ENCODE peak calls at places on chromosomes 1 and 21, in six cellular contexts. X, Q, T, N, D and Z are unnamed samples.

GRCh38 chr21:17848228-17848627 is 29.1 kb upstream of the C21orf91 start:
- DNase-seq in T (no peak), Q (no peak), N (peak; percentile 34), X (peak; percentile 89), D (no peak), Z (peak; percentile 15)

GRCh38 chr1:39409055-39409816 is 82.2 kb upstream of the BMP8A start:
- DNase-seq in D (peak; percentile 64), X (peak; percentile 35), N (peak; percentile 54), T (no peak), Q (peak; percentile 72), Z (peak; percentile 57)

GRCh38 chr1:38804062-38804886 is 55.3 kb downstream of the RRAGC start:
- DNase-seq in N (no peak), T (no peak), D (no peak), X (no peak), Q (no peak), Z (no peak)

GRCh38 chr1:205480349-205481278 is 23.9 kb upstream of the CDK18 start:
- DNase-seq in N (no peak), T (no peak), X (no peak), D (no peak), Q (no peak), Z (no peak)

GRCh38 chr1:45840704-45841103 is 37.3 kb downstream of the MAST2 start:
- DNase-seq in N (no peak), T (no peak), X (no peak), D (no peak), Q (no peak), Z (no peak)

GRCh38 chr1:66292944-66293343 is 241.0 kb upstream of the SGIP1 start:
- DNase-seq in N (peak; percentile 26), D (no peak), X (no peak), Q (no peak), T (no peak), Z (peak; percentile 89)

GRCh38 chr1:232432313-232432712 is 197.6 kb downstream of the SIPA1L2 start:
- DNase-seq in Q (no peak), X (no peak), D (no peak), T (no peak), N (no peak), Z (no peak)

GRCh38 chr1:75345538-75346292 is 211.5 kb downstream of the LHX8 start:
- DNase-seq in D (no peak), X (peak; percentile 20), Q (no peak), T (no peak), N (no peak), Z (no peak)

GRCh38 chr1:27967106-27967883 is 7.5 kb downstream of the XKR8 start:
- DNase-seq in T (no peak), Q (no peak), N (no peak), X (no peak), D (no peak), Z (no peak)

GRCh38 chr1:172322219-172323061 is 98.0 kb upstream of the C1orf105 start:
- DNase-seq in T (peak; percentile 59), X (peak; percentile 67), D (peak; percentile 39), N (peak; percentile 73), Q (no peak), Z (no peak)

GRCh38 chr1:196734460-196734859 is 40.2 kb upstream of the CFHR3 start:
- DNase-seq in T (no peak), Q (no peak), X (no peak), N (no peak), D (no peak), Z (no peak)

GRCh38 chr1:245107776-245108114 is 47.0 kb upstream of the KIF26B start:
- DNase-seq in N (no peak), Q (no peak), T (no peak), X (no peak), D (no peak), Z (no peak)

GRCh38 chr1:3069491-3070303 is 694 bp downstream of the PRDM16 start:
- DNase-seq in T (peak; percentile 37), D (peak; percentile 59), N (peak; percentile 30), Q (peak; percentile 80), X (peak; percentile 11), Z (peak; percentile 69)

GRCh38 chr1:215652371-215652770 is 85.3 kb downstream of the KCTD3 start:
- DNase-seq in X (no peak), Q (no peak), N (no peak), T (no peak), D (no peak), Z (no peak)

GRCh38 chr1:146039844-146040194 is 18.3 kb upstream of the HJV start:
- DNase-seq in N (no peak), X (peak; percentile 6), T (no peak), Q (no peak), D (no peak), Z (no peak)

GRCh38 chr1:1601564-1602320 is 1.8 kb upstream of the FNDC10 start:
- DNase-seq in T (no peak), D (no peak), Q (no peak), N (no peak), X (no peak), Z (no peak)

GRCh38 chr1:198809247-198809646 is 170.4 kb downstream of the PTPRC start:
- DNase-seq in T (no peak), Q (no peak), N (no peak), X (no peak), D (no peak), Z (no peak)

GRCh38 chr1:100034465-100034864 is 64.7 kb downstream of the SLC35A3 start:
- DNase-seq in Q (no peak), X (no peak), N (no peak), D (no peak), T (peak; percentile 22), Z (no peak)

GRCh38 chr1:100219879-100220278 is 29.8 kb downstream of the DBT start:
- DNase-seq in D (no peak), T (no peak), X (no peak), Q (no peak), N (peak; percentile 50), Z (no peak)

GRCh38 chr1:53293123-53293522 is 34.7 kb downstream of the LRP8 start:
- DNase-seq in D (no peak), T (no peak), Q (no peak), X (no peak), N (no peak), Z (no peak)

GRCh38 chr1:64864018-64864945 is 102.1 kb downstream of the JAK1 start:
- DNase-seq in D (peak; percentile 73), Q (no peak), T (no peak), N (peak; percentile 59), X (no peak), Z (peak; percentile 27)

GRCh38 chr1:54835970-54836369 is 34.8 kb upstream of the TTC22 start:
- DNase-seq in X (no peak), D (no peak), T (no peak), Q (no peak), N (no peak), Z (no peak)

GRCh38 chr1:61004269-61005003 is 77.9 kb upstream of the NFIA start:
- DNase-seq in T (no peak), Q (no peak), N (no peak), X (peak; percentile 14), D (no peak), Z (no peak)

GRCh38 chr1:43858324-43858723 is 75.3 kb upstream of the ARTN start:
- DNase-seq in N (peak; percentile 73), D (no peak), X (peak; percentile 99), T (no peak), Q (peak; percentile 72), Z (peak; percentile 74)

GRCh38 chr1:214880956-214881355 is 201.6 kb upstream of the KCNK2 start:
- DNase-seq in N (no peak), X (no peak), T (no peak), Q (no peak), D (no peak), Z (no peak)

GRCh38 chr1:223226271-223226670 is 83.2 kb upstream of the TLR5 start:
- DNase-seq in D (no peak), T (no peak), X (no peak), Q (no peak), N (no peak), Z (no peak)

GRCh38 chr1:59971464-59971911 is 44.9 kb upstream of the CYP2J2 start:
- DNase-seq in Q (peak; percentile 75), T (peak; percentile 44), X (peak; percentile 55), N (peak; percentile 74), D (peak; percentile 71), Z (peak; percentile 83)

GRCh38 chr1:243313635-243314536 is 58.0 kb downstream of the SDCCAG8 start:
- DNase-seq in D (no peak), T (no peak), N (no peak), Q (no peak), X (no peak), Z (no peak)

GRCh38 chr1:119286587-119287181 is 81.9 kb upstream of the HAO2 start:
- DNase-seq in X (peak; percentile 51), N (peak; percentile 45), T (peak; percentile 4), D (no peak), Q (no peak), Z (peak; percentile 34)

GRCh38 chr1:162847839-162848453 is 13.0 kb downstream of the CCDC190 start:
- DNase-seq in T (peak; percentile 30), D (peak; percentile 69), N (peak; percentile 89), Q (peak; percentile 84), X (peak; percentile 46), Z (peak; percentile 90)

GRCh38 chr1:201538618-201539551 is at the start of gene NAV1:
- DNase-seq in X (no peak), D (peak; percentile 77), N (peak; percentile 67), T (peak; percentile 71), Q (peak; percentile 63), Z (no peak)

GRCh38 chr1:33655496-33655895 is 183.1 kb downstream of the ZSCAN20 start:
- DNase-seq in X (no peak), T (no peak), N (no peak), D (peak; percentile 40), Q (no peak), Z (peak; percentile 94)

GRCh38 chr1:33657833-33658232 is 185.4 kb downstream of the ZSCAN20 start:
- DNase-seq in N (no peak), D (no peak), T (no peak), Q (no peak), X (no peak), Z (no peak)

GRCh38 chr1:33656467-33656866 is 184.0 kb downstream of the ZSCAN20 start:
- DNase-seq in X (no peak), T (no peak), N (no peak), Q (no peak), D (no peak), Z (no peak)

GRCh38 chr1:33653226-33653625 is 180.8 kb downstream of the ZSCAN20 start:
- DNase-seq in N (no peak), Q (no peak), T (no peak), D (no peak), X (no peak), Z (peak; percentile 27)

GRCh38 chr1:33654267-33654832 is 181.9 kb downstream of the ZSCAN20 start:
- DNase-seq in X (peak; percentile 1), T (no peak), N (no peak), Q (no peak), D (no peak), Z (peak; percentile 63)
- TF ChIP-seq CTCF in X (no peak), T (no peak), N (no peak), Q (no peak), D (peak; percentile 17), Z (peak; percentile 27)

GRCh38 chr21:27793901-27794300 is 827.0 kb upstream of the ADAMTS5 start:
- DNase-seq in X (no peak), D (no peak), Q (no peak), N (no peak), T (no peak), Z (no peak)
- H3K9me3 ChIP-seq in X (no peaks in the 10 kb centered on the region), D (no peaks in the 10 kb centered on the region), Q (no peaks in the 10 kb centered on the region), N (no peaks in the 10 kb centered on the region), T (no peaks in the 10 kb centered on the region), Z (no peaks in the 10 kb centered on the region)

GRCh38 chr1:7539772-7540175 is 231.3 kb upstream of the VAMP3 start:
- DNase-seq in N (peak; percentile 74), X (peak; percentile 81), Q (no peak), T (no peak), D (no peak), Z (no peak)
- TF ChIP-seq CTCF in N (peak; percentile 28), X (peak; percentile 77), Q (no peak), T (peak; percentile 38), D (no peak), Z (peak; percentile 28)

GRCh38 chr1:152247316-152247715 is 23.3 kb upstream of the HRNR start:
- DNase-seq in Q (no peak), T (no peak), D (no peak), N (no peak), X (no peak), Z (no peak)
- H3K9me3 ChIP-seq in Q (no peaks in the 10 kb centered on the region), T (no peaks in the 10 kb centered on the region), D (no peaks in the 10 kb centered on the region), N (no peaks in the 10 kb centered on the region), X (no peaks in the 10 kb centered on the region), Z (no peaks in the 10 kb centered on the region)